ENCODE peak calls at places on chromosomes 6 and 20, in six cellular contexts. One of them, this sample, is unnamed.
A peak's percentile ranks its signal among the peaks of the same experiment; 100 is the strongest.

GRCh38 chr6:117463762-117464665 is 18.5 kb upstream of the DCBLD1 start:
- DNase-seq in IMR-90: peak; percentile 90
- DNase-seq in A549: peak; percentile 14
- DNase-seq in sigmoid colon: no peak
- DNase-seq in breast epithelium: no peak
- DNase-seq in transverse colon: no peak
- DNase-seq in this sample: no peak

GRCh38 chr6:113882341-113882740 is 25.2 kb downstream of the MARCKS start:
- DNase-seq in breast epithelium: no peak
- DNase-seq in A549: no peak
- DNase-seq in IMR-90: no peak
- DNase-seq in sigmoid colon: no peak
- DNase-seq in transverse colon: no peak
- DNase-seq in this sample: no peak

GRCh38 chr6:119749341-119749740 is 399.8 kb upstream of the MAN1A1 start:
- DNase-seq in breast epithelium: no peak
- DNase-seq in IMR-90: no peak
- DNase-seq in A549: no peak
- DNase-seq in transverse colon: no peak
- DNase-seq in sigmoid colon: no peak
- DNase-seq in this sample: no peak

GRCh38 chr6:82679232-82679631 is 315.6 kb downstream of the TPBG start:
- DNase-seq in sigmoid colon: no peak
- DNase-seq in IMR-90: no peak
- DNase-seq in breast epithelium: no peak
- DNase-seq in A549: no peak
- DNase-seq in transverse colon: no peak
- DNase-seq in this sample: no peak

GRCh38 chr6:5666695-5667094 is 340.0 kb downstream of the NRN1 start:
- DNase-seq in sigmoid colon: no peak
- DNase-seq in A549: no peak
- DNase-seq in transverse colon: no peak
- DNase-seq in breast epithelium: no peak
- DNase-seq in IMR-90: no peak
- DNase-seq in this sample: no peak

GRCh38 chr20:40686434-40686882 is 2.6 kb downstream of the MAFB start:
- DNase-seq in IMR-90: no peak
- DNase-seq in sigmoid colon: no peak
- DNase-seq in A549: no peak
- DNase-seq in breast epithelium: no peak
- DNase-seq in transverse colon: no peak
- DNase-seq in this sample: no peak

GRCh38 chr6:169205176-169206160 is 48.2 kb downstream of the THBS2 start:
- DNase-seq in sigmoid colon: peak; percentile 78
- DNase-seq in transverse colon: no peak
- DNase-seq in breast epithelium: no peak
- DNase-seq in A549: no peak
- DNase-seq in IMR-90: peak; percentile 79
- DNase-seq in this sample: no peak

GRCh38 chr20:43983359-43983758 is 68.7 kb downstream of the TOX2 start:
- DNase-seq in breast epithelium: no peak
- DNase-seq in transverse colon: peak; percentile 80
- DNase-seq in sigmoid colon: no peak
- DNase-seq in IMR-90: no peak
- DNase-seq in A549: peak; percentile 27
- DNase-seq in this sample: no peak

GRCh38 chr20:9613871-9614270 is 99.5 kb downstream of the LAMP5 start:
- DNase-seq in A549: no peak
- DNase-seq in IMR-90: peak; percentile 3
- DNase-seq in breast epithelium: no peak
- DNase-seq in transverse colon: no peak
- DNase-seq in sigmoid colon: no peak
- DNase-seq in this sample: no peak

GRCh38 chr20:38599410-38599882 is 2.2 kb upstream of the ARHGAP40 start:
- DNase-seq in sigmoid colon: no peak
- DNase-seq in A549: no peak
- DNase-seq in breast epithelium: peak; percentile 72
- DNase-seq in IMR-90: no peak
- DNase-seq in transverse colon: no peak
- DNase-seq in this sample: peak; percentile 85

GRCh38 chr6:5677219-5678000 is 329.3 kb downstream of the NRN1 start:
- DNase-seq in transverse colon: peak; percentile 19
- DNase-seq in IMR-90: peak; percentile 22
- DNase-seq in breast epithelium: no peak
- DNase-seq in A549: no peak
- DNase-seq in sigmoid colon: no peak
- DNase-seq in this sample: no peak

GRCh38 chr6:31666337-31666960 is 569 bp downstream of the CSNK2B start:
- DNase-seq in transverse colon: no peak
- DNase-seq in sigmoid colon: no peak
- DNase-seq in A549: no peak
- DNase-seq in IMR-90: peak; percentile 9
- DNase-seq in breast epithelium: no peak
- DNase-seq in this sample: no peak

GRCh38 chr20:17236766-17237165 is 9.9 kb downstream of the PCSK2 start:
- DNase-seq in transverse colon: no peak
- DNase-seq in sigmoid colon: no peak
- DNase-seq in breast epithelium: no peak
- DNase-seq in A549: no peak
- DNase-seq in IMR-90: no peak
- DNase-seq in this sample: no peak

GRCh38 chr6:169723991-169724553 is at the start of gene PHF10:
- DNase-seq in IMR-90: no peak
- DNase-seq in transverse colon: peak; percentile 36
- DNase-seq in sigmoid colon: no peak
- DNase-seq in A549: peak; percentile 42
- DNase-seq in breast epithelium: no peak
- DNase-seq in this sample: peak; percentile 33

GRCh38 chr6:98764378-98764911 is 69.9 kb upstream of the POU3F2 start:
- DNase-seq in breast epithelium: no peak
- DNase-seq in sigmoid colon: no peak
- DNase-seq in A549: no peak
- DNase-seq in IMR-90: peak; percentile 0
- DNase-seq in transverse colon: no peak
- DNase-seq in this sample: no peak

GRCh38 chr6:25088513-25088912 is 152.8 kb upstream of the RIPOR2 start:
- DNase-seq in transverse colon: no peak
- DNase-seq in A549: no peak
- DNase-seq in breast epithelium: no peak
- DNase-seq in sigmoid colon: no peak
- DNase-seq in IMR-90: peak; percentile 28
- DNase-seq in this sample: no peak

GRCh38 chr6:40695114-40695513 is 108.0 kb upstream of the LRFN2 start:
- DNase-seq in breast epithelium: no peak
- DNase-seq in IMR-90: peak; percentile 1
- DNase-seq in A549: peak; percentile 6
- DNase-seq in sigmoid colon: no peak
- DNase-seq in transverse colon: no peak
- DNase-seq in this sample: no peak

GRCh38 chr20:34175072-34175471 is 63.0 kb upstream of the EIF2S2 start:
- DNase-seq in breast epithelium: no peak
- DNase-seq in IMR-90: no peak
- DNase-seq in sigmoid colon: no peak
- DNase-seq in A549: no peak
- DNase-seq in transverse colon: no peak
- DNase-seq in this sample: no peak

GRCh38 chr6:143514996-143515760 is 3.7 kb upstream of the FUCA2 start:
- DNase-seq in A549: no peak
- DNase-seq in IMR-90: no peak
- DNase-seq in sigmoid colon: peak; percentile 66
- DNase-seq in breast epithelium: no peak
- DNase-seq in transverse colon: no peak
- DNase-seq in this sample: peak; percentile 73

GRCh38 chr6:11414564-11414963 is 123.0 kb upstream of the TMEM170B start:
- DNase-seq in A549: peak; percentile 90
- DNase-seq in breast epithelium: peak; percentile 71
- DNase-seq in transverse colon: no peak
- DNase-seq in IMR-90: no peak
- DNase-seq in sigmoid colon: no peak
- DNase-seq in this sample: no peak

GRCh38 chr20:24773751-24774201 is 175.3 kb upstream of the CST7 start:
- DNase-seq in A549: peak; percentile 73
- DNase-seq in transverse colon: no peak
- DNase-seq in sigmoid colon: no peak
- DNase-seq in IMR-90: peak; percentile 72
- DNase-seq in breast epithelium: no peak
- DNase-seq in this sample: peak; percentile 4

GRCh38 chr20:62808211-62808865 is 3.7 kb downstream of the OGFR start:
- DNase-seq in sigmoid colon: no peak
- DNase-seq in breast epithelium: no peak
- DNase-seq in transverse colon: peak; percentile 72
- DNase-seq in IMR-90: peak; percentile 48
- DNase-seq in A549: peak; percentile 65
- DNase-seq in this sample: peak; percentile 70

GRCh38 chr6:135021310-135022049 is 33.1 kb downstream of the HBS1L start:
- DNase-seq in breast epithelium: no peak
- DNase-seq in sigmoid colon: no peak
- DNase-seq in IMR-90: no peak
- DNase-seq in transverse colon: no peak
- DNase-seq in A549: no peak
- DNase-seq in this sample: no peak
- TF ChIP-seq POLR2A in breast epithelium: no peak
- TF ChIP-seq POLR2A in sigmoid colon: no peak
- TF ChIP-seq POLR2A in IMR-90: no peak
- TF ChIP-seq POLR2A in transverse colon: no peak
- TF ChIP-seq POLR2A in A549: no peak
- TF ChIP-seq POLR2A in this sample: no peak

GRCh38 chr6:110514818-110515217 is 38.4 kb upstream of the SLC22A16 start:
- DNase-seq in sigmoid colon: no peak
- DNase-seq in transverse colon: no peak
- DNase-seq in IMR-90: no peak
- DNase-seq in breast epithelium: no peak
- DNase-seq in A549: no peak
- DNase-seq in this sample: no peak

GRCh38 chr6:110520188-110520956 is 44.0 kb upstream of the SLC22A16 start:
- DNase-seq in transverse colon: no peak
- DNase-seq in breast epithelium: no peak
- DNase-seq in A549: no peak
- DNase-seq in sigmoid colon: no peak
- DNase-seq in IMR-90: no peak
- DNase-seq in this sample: no peak

GRCh38 chr6:110517601-110518280 is 41.3 kb upstream of the SLC22A16 start:
- DNase-seq in transverse colon: no peak
- DNase-seq in sigmoid colon: no peak
- DNase-seq in IMR-90: no peak
- DNase-seq in A549: no peak
- DNase-seq in breast epithelium: no peak
- DNase-seq in this sample: no peak

GRCh38 chr6:110518281-110518623 is 41.8 kb upstream of the SLC22A16 start:
- DNase-seq in transverse colon: no peak
- DNase-seq in A549: peak; percentile 28
- DNase-seq in breast epithelium: no peak
- DNase-seq in IMR-90: peak; percentile 29
- DNase-seq in sigmoid colon: no peak
- DNase-seq in this sample: no peak

GRCh38 chr6:110517034-110517433 is 40.6 kb upstream of the SLC22A16 start:
- DNase-seq in sigmoid colon: no peak
- DNase-seq in A549: no peak
- DNase-seq in breast epithelium: no peak
- DNase-seq in IMR-90: no peak
- DNase-seq in transverse colon: no peak
- DNase-seq in this sample: no peak
- H3K27ac ChIP-seq in sigmoid colon: no peak overlapping the region
- H3K27ac ChIP-seq in A549: no peak overlapping the region
- H3K27ac ChIP-seq in breast epithelium: no peak overlapping the region
- H3K27ac ChIP-seq in IMR-90: no peak overlapping the region
- H3K27ac ChIP-seq in transverse colon: no peak overlapping the region
- H3K27ac ChIP-seq in this sample: no peak overlapping the region

GRCh38 chr6:2764610-2765165 is 505 bp upstream of the WRNIP1 start:
- DNase-seq in sigmoid colon: peak; percentile 75
- DNase-seq in breast epithelium: peak; percentile 47
- DNase-seq in IMR-90: peak; percentile 70
- DNase-seq in transverse colon: peak; percentile 56
- DNase-seq in A549: peak; percentile 69
- DNase-seq in this sample: no peak

GRCh38 chr6:2763345-2763841 is 1.8 kb upstream of the WRNIP1 start:
- DNase-seq in IMR-90: no peak
- DNase-seq in transverse colon: no peak
- DNase-seq in sigmoid colon: peak; percentile 69
- DNase-seq in A549: no peak
- DNase-seq in breast epithelium: no peak
- DNase-seq in this sample: no peak

GRCh38 chr6:2763876-2764540 is 1.2 kb upstream of the WRNIP1 start:
- DNase-seq in IMR-90: no peak
- DNase-seq in transverse colon: no peak
- DNase-seq in breast epithelium: no peak
- DNase-seq in A549: peak; percentile 28
- DNase-seq in sigmoid colon: peak; percentile 72
- DNase-seq in this sample: no peak

GRCh38 chr6:2758980-2759379 is 6.2 kb upstream of the WRNIP1 start:
- DNase-seq in transverse colon: no peak
- DNase-seq in breast epithelium: no peak
- DNase-seq in A549: no peak
- DNase-seq in IMR-90: no peak
- DNase-seq in sigmoid colon: no peak
- DNase-seq in this sample: no peak

DNA sequence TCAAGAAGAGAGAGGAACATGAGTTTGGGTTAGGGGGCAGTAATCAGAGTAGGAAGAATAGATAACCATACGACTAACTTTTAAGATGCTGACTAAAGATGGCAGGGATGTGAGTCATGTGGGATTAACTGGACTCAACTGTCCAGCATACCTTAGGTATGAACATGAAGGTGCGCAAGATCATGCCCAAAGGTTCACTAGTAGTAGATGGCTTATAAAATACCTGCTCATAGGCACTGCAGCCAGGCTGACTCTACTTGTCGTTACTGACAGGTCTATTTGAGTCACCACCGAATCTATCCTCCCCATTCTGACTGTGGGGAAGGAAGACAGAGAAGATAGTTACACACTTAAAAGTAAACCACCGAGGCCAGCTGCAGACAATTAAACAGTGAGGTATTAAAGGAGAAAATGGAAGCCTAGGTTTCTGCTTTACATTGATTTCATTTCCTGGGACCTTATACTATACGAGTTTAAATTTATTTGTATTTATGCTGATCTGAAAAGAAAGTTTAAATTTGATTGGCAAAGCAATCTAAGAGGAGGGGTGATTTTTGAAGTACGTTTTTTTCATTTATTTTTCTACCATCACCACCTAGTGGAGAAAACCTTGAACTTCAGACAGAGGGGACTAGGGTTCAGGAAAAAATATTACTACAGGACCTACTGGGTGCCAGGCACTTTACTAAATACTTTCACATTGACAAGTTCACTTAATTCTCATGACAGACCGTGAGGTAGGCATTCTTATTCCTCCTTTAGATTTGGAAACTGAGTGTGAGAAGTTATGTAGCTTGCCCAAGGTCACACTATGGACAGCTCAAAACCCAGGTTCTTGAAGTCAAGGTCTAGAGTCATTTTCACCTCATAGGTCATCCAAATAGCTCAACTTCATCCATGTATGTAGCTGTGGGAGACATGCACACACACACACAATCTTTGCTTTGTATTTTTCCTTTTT is 4.0 kb upstream of the WRNIP1 start:
- DNase-seq in sigmoid colon: no peak
- DNase-seq in A549: no peak
- DNase-seq in IMR-90: no peak
- DNase-seq in transverse colon: no peak
- DNase-seq in breast epithelium: no peak
- DNase-seq in this sample: no peak
- TF ChIP-seq CTCF in sigmoid colon: no peak
- TF ChIP-seq CTCF in A549: no peak
- TF ChIP-seq CTCF in IMR-90: peak; percentile 22
- TF ChIP-seq CTCF in transverse colon: peak; percentile 28
- TF ChIP-seq CTCF in breast epithelium: no peak
- TF ChIP-seq CTCF in this sample: peak; percentile 28

GRCh38 chr6:84508981-84509380 is 255.4 kb downstream of the TBX18 start:
- DNase-seq in A549: no peak
- DNase-seq in IMR-90: no peak
- DNase-seq in breast epithelium: no peak
- DNase-seq in transverse colon: no peak
- DNase-seq in sigmoid colon: no peak
- DNase-seq in this sample: no peak
- TF ChIP-seq POLR2A in A549: no peak
- TF ChIP-seq POLR2A in IMR-90: no peak
- TF ChIP-seq POLR2A in breast epithelium: no peak
- TF ChIP-seq POLR2A in transverse colon: no peak
- TF ChIP-seq POLR2A in sigmoid colon: no peak
- TF ChIP-seq POLR2A in this sample: no peak